ENCODE peak calls at places on chromosomes 11 and 22, in six cellular contexts. A, E, P, H, S and T are unnamed samples. For H3K9me3, the result is how much of the 10 kb centered on the place peaks cover.

GRCh38 chr11:94036096-94036495 is 14.9 kb downstream of the HEPHL1 start:
- DNase-seq in S (no peak), P (no peak), H (no peak), E (no peak), A (no peak), T (no peak)

GRCh38 chr11:15965562-15966250 is 390.6 kb downstream of the SOX6 start:
- DNase-seq in H (no peak), A (no peak), P (no peak), S (no peak), E (peak), T (no peak)

GRCh38 chr11:5596611-5597201 is at the start of gene TRIM6:
- DNase-seq in A (no peak), H (peak), E (peak), P (peak), S (no peak), T (no peak)

GRCh38 chr11:81070948-81071347 is 1630.1 kb upstream of the TENM4 start:
- DNase-seq in E (no peak), A (no peak), H (no peak), P (no peak), S (no peak), T (no peak)

GRCh38 chr11:80297808-80298460 is 857.1 kb upstream of the TENM4 start:
- DNase-seq in S (no peak), E (no peak), H (no peak), P (no peak), A (no peak), T (peak)

GRCh38 chr11:66595245-66595904 is 2.4 kb downstream of the CCS start:
- DNase-seq in A (no peak), S (peak), E (no peak), P (no peak), H (peak), T (no peak)

GRCh38 chr11:66188580-66188979 is 79.9 kb upstream of the RAB1B start:
- DNase-seq in S (no peak), P (no peak), A (no peak), H (no peak), E (no peak), T (peak)

GRCh38 chr11:125494987-125495725 is 909 bp downstream of the FEZ1 start:
- DNase-seq in H (peak), E (peak), A (peak), P (peak), S (peak), T (no peak)

GRCh38 chr22:44815099-44816070 is 63.0 kb downstream of the ARHGAP8 start:
- DNase-seq in S (no peak), P (no peak), E (no peak), A (no peak), H (no peak), T (no peak)

GRCh38 chr11:111788051-111788450 is 21.9 kb upstream of the PPP2R1B start:
- DNase-seq in S (no peak), H (peak), E (no peak), A (no peak), P (no peak), T (no peak)

GRCh38 chr11:33701302-33701701 is 676 bp upstream of the C11orf91 start:
- DNase-seq in A (no peak), S (no peak), E (no peak), H (no peak), P (no peak), T (no peak)

GRCh38 chr11:103601230-103601846 is 435.1 kb upstream of the DDI1 start:
- DNase-seq in A (no peak), E (peak), S (peak), H (peak), P (no peak), T (peak)

GRCh38 chr11:88183233-88183632 is 8.0 kb upstream of the RAB38 start:
- DNase-seq in S (no peak), E (no peak), P (no peak), A (no peak), H (no peak), T (no peak)

GRCh38 chr11:63998558-63999348 is 12.5 kb downstream of the OTUB1 start:
- DNase-seq in P (no peak), H (no peak), A (no peak), S (no peak), E (no peak), T (no peak)

GRCh38 chr22:22721681-22722309 is 77.4 kb downstream of the GGTLC2 start:
- DNase-seq in E (no peak), S (no peak), A (peak), P (no peak), H (no peak), T (no peak)

GRCh38 chr11:92843455-92843854 is 126.0 kb upstream of the MTNR1B start:
- DNase-seq in P (no peak), H (no peak), S (no peak), E (no peak), A (no peak), T (no peak)

GRCh38 chr22:49752598-49753091 is 75.0 kb downstream of the BRD1 start:
- DNase-seq in P (no peak), H (no peak), A (no peak), E (no peak), S (no peak), T (no peak)

GRCh38 chr11:63488789-63489188 is 2.2 kb downstream of the PLAAT5 start:
- DNase-seq in S (no peak), P (no peak), E (no peak), A (no peak), H (no peak), T (no peak)

GRCh38 chr11:73521621-73522020 is 76.3 kb downstream of the FAM168A start:
- DNase-seq in P (no peak), A (no peak), S (no peak), E (no peak), H (no peak), T (no peak)

GRCh38 chr11:107860688-107861087 is 2.1 kb upstream of the SLC35F2 start:
- DNase-seq in A (no peak), P (no peak), E (no peak), S (no peak), H (no peak), T (no peak)

GRCh38 chr11:129267716-129268115 is 75.6 kb upstream of the ARHGAP32 start:
- DNase-seq in H (no peak), A (no peak), S (no peak), E (no peak), P (no peak), T (no peak)

DNA sequence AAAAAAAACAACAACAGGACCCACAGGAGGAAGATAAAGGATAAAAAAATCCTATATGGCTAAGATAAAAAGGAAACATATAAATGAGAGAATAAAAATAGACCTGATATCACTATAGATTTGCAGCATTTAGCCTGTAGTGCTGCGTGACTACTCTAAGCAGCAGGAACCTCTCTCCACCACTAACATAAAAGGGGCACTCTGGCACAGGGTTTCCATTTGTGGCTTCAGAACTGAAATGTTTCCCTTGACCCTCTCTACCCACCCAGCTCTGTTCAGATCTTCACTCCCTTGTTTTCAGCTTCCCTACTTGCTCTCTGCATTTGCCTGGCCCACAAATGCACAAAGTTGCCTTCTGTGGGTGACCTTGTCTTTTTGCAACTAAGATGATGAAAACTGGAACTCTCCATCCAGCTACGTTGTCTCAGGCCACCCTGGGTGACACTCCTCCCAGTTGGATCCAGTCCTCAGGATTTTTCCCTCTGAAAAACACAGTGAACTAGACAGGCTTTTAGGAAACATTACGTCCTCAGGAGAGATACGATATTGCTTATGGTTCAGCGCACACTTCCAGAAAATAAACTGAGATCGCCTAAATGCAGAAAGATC is 19.8 kb upstream of the PSMA1 start:
- DNase-seq in H (no peak), E (no peak), P (no peak), A (peak), S (no peak), T (no peak)
- H3K4me3 ChIP-seq in H (no peak), E (no peak), P (no peak), A (no peak), S (no peak), T (no peak)

GRCh38 chr11:110776091-110776490 is 63.9 kb upstream of the ARHGAP20 start:
- DNase-seq in S (no peak), E (no peak), A (no peak), H (no peak), P (no peak), T (no peak)
- TF ChIP-seq CTCF in S (no peak), E (no peak), A (no peak), H (no peak), P (no peak), T (no peak)

GRCh38 chr22:19406846-19407245 is 24.7 kb downstream of the HIRA start:
- DNase-seq in H (no peak), S (no peak), A (no peak), P (no peak), E (no peak), T (no peak)

GRCh38 chr22:19406281-19406811 is 25.2 kb downstream of the HIRA start:
- DNase-seq in A (no peak), H (no peak), S (no peak), P (no peak), E (no peak), T (no peak)

GRCh38 chr22:19405652-19406051 is 25.9 kb downstream of the HIRA start:
- DNase-seq in S (no peak), P (no peak), E (no peak), A (no peak), H (no peak), T (no peak)

GRCh38 chr22:19405133-19405532 is 26.4 kb downstream of the HIRA start:
- DNase-seq in A (no peak), S (no peak), P (no peak), H (no peak), E (no peak), T (no peak)

GRCh38 chr22:19407649-19408606 is 23.6 kb downstream of the HIRA start:
- DNase-seq in P (no peak), S (peak), E (no peak), A (no peak), H (peak), T (no peak)
- H3K9me3 ChIP-seq in P (under half), S (under half), E (under half), A (under half), H (under half), T (under half)

GRCh38 chr11:22567759-22568158 is 57.9 kb downstream of the FANCF start:
- DNase-seq in P (no peak), E (no peak), H (no peak), S (no peak), A (no peak), T (no peak)

GRCh38 chr11:22561283-22561682 is 64.3 kb downstream of the FANCF start:
- DNase-seq in A (no peak), E (no peak), S (no peak), P (no peak), H (no peak), T (no peak)

DNA sequence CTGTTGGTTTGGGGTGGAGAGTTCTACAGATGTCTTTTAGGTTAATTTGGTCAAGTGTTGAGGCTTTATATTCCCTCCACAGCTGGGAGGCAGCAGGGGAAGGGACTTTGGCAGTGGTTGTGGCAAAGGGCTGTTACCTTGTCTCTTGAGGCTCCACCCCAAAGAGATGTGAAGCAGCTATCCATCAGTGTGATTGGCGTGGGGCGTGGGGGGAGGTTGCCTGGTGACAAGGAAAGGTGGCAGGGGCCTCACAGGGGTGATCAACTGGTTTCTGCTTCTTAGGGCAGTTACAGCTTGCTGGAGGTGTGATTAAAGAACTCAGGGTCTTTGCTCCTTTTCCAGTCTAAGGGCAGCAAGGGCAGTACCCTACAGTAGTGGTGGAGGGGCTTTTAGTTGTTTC is 59.3 kb downstream of the FANCF start:
- DNase-seq in S (no peak), H (no peak), E (no peak), A (no peak), P (no peak), T (no peak)
- H3K4me3 ChIP-seq in S (no peak), H (no peak), E (no peak), A (no peak), P (no peak), T (no peak)

GRCh38 chr11:46977940-46978595 is 41.5 kb downstream of the CSTPP1 start:
- DNase-seq in A (no peak), E (no peak), S (no peak), H (no peak), P (no peak), T (no peak)
- TF ChIP-seq CTCF in A (no peak), E (no peak), S (no peak), H (no peak), P (no peak), T (no peak)

DNA sequence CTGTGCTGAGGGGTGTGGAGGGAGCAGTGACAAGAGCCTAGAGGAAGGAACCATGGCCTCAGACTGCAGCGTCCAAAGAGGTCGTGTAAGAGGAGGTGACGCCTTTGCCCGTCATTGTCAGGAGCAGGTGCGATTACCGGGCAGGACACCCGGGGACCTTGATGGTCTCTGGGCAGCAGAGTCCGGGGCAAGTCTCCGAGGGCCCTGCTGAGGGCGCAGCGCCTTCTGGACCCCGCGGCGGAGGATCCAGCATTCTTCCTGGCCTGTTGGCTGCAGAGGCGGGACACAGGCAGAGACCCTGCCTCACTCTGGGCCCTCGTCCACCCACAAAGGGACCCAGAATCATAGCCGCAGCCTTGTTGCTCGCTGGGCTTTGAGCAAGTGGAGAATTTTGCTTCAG is 1168.8 kb downstream of the BRD1 start:
- DNase-seq in H (no peak), A (no peak), E (no peak), P (no peak), S (no peak), T (no peak)
- H3K9me3 ChIP-seq in H (under half), A (under half), E (under half), P (under half), S (under half), T (half or more)

DNA sequence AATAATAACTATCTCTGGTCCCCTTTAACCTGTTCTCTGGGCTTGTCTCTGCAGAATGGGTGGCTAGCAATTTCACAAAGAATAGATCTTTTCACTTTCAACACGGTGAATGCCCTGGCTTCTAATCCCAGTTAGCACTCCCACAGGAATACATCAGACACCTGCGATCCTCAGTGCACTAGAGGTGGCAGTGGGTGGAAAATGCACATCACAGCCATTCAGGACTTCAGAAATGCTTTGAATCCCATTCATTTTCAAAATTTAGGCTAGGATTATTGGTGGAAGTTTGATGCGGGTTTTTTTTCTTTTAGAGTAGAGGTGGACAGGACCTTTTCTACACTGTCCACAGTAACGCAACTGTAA is 55.1 kb downstream of the OPCML start:
- DNase-seq in E (no peak), S (no peak), A (no peak), P (no peak), H (no peak), T (no peak)
- H3K4me3 ChIP-seq in E (no peak), S (no peak), A (no peak), P (no peak), H (no peak), T (no peak)

GRCh38 chr22:38943181-38943580 is 14.2 kb upstream of the APOBEC3A start:
- DNase-seq in A (no peak), P (no peak), E (no peak), S (no peak), H (no peak), T (no peak)
- TF ChIP-seq CTCF in A (no peak), P (no peak), E (no peak), S (no peak), H (no peak), T (peak)